ENCODE peak calls at places on chromosomes 3 and 15, in four cellular contexts. H, U, W and S are unnamed samples.

GRCh38 chr3:111850481-111850880 is 8.6 kb upstream of the PHLDB2 start:
- DNase-seq in H (no peak), U (peak), W (no peak), S (no peak)

GRCh38 chr3:100106531-100107155 is 7.7 kb downstream of the FILIP1L start:
- DNase-seq in H (no peak), U (no peak), W (no peak), S (no peak)

GRCh38 chr3:149657458-149657795 is 398 bp downstream of the WWTR1 start:
- DNase-seq in H (no peak), U (peak), W (peak), S (no peak)

GRCh38 chr3:129756871-129757270 is 136.6 kb downstream of the TMCC1 start:
- DNase-seq in H (no peak), U (no peak), W (no peak), S (no peak)

GRCh38 chr3:122577409-122578028 is at the start of gene PARP15:
- DNase-seq in H (no peak), U (no peak), W (no peak), S (peak)

GRCh38 chr15:25247418-25248030 is 191.3 kb downstream of the UBE3A start:
- DNase-seq in H (no peak), U (no peak), W (peak), S (no peak)

GRCh38 chr15:90957105-90957790 is 2.6 kb downstream of the RCCD1 start:
- DNase-seq in H (no peak), U (no peak), W (peak), S (peak)

GRCh38 chr3:125051715-125052581 is 3.8 kb downstream of the HEG1 start:
- DNase-seq in H (peak), U (no peak), W (no peak), S (peak)

GRCh38 chr15:67116742-67117141 is 51.3 kb downstream of the SMAD3 start:
- DNase-seq in H (no peak), U (peak), W (no peak), S (no peak)

GRCh38 chr3:47877288-47877687 is 74.3 kb downstream of the DHX30 start:
- DNase-seq in H (no peak), U (no peak), W (no peak), S (no peak)

DNA sequence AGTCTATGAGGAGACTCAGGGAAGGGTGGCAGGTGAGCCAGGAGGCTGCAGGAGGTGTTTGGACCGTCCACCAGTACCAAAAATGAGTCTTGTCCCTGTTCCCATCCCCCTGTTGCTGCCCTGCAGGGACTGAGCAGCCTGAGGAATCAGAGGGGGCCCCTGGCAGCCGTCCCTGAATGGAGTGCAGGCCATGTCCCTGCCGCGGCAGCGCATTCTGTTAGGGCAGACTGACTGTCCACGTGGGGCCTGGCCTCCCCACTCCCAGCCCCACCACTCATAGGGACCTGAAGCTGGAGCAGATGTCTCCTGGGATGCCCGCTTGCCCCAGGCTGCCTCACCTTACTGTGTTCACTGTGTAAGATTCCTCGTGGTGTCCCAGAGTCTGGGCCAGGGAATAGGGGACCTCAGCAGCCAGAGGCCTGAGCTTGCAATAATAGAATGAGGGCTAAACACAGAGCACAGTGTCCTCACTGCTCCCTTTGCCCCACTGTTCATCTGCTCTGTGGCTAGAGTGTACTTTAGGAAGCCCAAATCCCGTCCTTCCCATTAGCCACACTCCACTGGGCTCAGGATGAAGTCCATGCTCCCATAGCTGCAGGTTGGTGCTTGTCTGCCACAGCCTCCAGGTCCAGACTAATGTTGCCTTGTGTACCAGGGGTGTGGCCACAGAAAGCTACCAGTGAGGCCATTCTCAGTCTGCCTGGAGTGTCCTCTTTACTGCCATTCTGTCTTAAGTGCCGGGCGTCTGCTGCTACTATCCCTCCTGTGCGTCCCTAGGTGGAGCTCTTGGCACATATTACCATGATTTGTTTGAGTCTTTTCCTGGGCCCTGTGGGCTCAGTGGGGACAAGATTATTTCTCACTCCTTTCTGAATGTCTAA is 63.2 kb downstream of the HCN4 start:
- DNase-seq in H (peak), U (peak), W (no peak), S (peak)
- TF ChIP-seq CTCF in H (peak), U (peak), W (no peak), S (peak)

DNA sequence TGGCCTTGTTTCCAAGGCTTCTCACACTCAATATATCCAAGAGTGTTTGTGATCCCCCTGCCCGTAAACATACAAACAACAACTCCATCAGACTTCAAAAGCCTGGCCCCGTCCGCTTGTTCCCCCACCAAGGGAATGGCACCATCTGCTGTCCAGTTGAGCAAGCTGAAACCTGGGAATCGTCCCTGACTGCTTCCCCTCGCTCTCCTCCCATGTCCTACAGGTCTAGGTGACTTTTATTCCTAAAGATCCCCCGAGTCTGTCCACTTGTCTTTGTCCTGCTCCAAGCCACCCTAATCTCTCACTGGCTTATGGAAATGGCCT is 27.9 kb upstream of the FAM174B start:
- DNase-seq in H (no peak), U (peak), W (no peak), S (no peak)
- TF ChIP-seq CTCF in H (peak), U (peak), W (peak), S (peak)

DNA sequence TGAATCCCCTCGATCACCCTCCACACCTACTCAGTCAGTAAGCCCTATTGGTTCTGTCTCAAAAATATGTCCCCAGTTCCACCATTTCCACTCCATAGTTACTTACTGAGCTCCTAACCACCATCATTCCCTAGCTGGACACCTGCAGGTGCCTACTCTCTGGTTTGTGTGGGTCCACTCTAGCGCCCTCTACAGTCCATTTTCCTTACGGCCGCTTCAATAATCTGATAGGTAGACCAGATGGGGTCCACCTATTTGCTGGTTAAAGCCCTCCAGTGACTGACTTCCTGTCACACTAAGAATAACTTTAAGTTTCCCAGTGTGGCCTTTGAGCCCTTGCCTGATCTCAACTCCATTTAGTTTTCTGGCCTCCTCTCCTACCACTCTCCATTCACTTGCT is 5.0 kb downstream of the GXYLT2 start:
- DNase-seq in H (no peak), U (peak), W (no peak), S (no peak)
- TF ChIP-seq CTCF in H (peak), U (peak), W (no peak), S (peak)

DNA sequence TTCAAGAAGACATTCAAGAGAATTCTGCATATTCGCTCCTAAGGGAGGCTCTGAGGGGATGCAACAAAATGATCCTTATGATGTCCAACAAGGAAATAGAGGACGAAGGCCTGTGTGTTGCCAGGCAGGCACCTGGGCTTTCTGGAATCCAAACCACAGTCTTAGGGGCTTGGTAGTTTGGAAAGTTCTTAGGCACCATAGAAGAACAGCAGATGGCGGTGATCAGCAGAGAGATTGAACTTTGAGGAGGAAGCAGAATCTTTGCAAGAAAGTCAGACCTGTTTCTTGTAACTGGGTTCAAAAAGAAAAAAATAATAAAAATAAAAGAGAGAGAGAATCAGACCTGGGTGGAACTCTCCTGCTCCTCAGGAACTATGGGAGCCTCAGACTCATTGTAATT is 11.7 kb upstream of the ATG7 start:
- DNase-seq in H (no peak), U (no peak), W (no peak), S (no peak)
- TF ChIP-seq CTCF in H (peak), U (no peak), W (no peak), S (no peak)

GRCh38 chr3:30729512-30729911 is 123.1 kb downstream of the TGFBR2 start:
- DNase-seq in H (no peak), U (no peak), W (no peak), S (no peak)
- TF ChIP-seq CTCF in H (no peak), U (no peak), W (no peak), S (no peak)

GRCh38 chr15:51403072-51403878 is 61.8 kb downstream of the GLDN start:
- DNase-seq in H (peak), U (peak), W (no peak), S (no peak)
- TF ChIP-seq CTCF in H (peak), U (peak), W (peak), S (peak)